ENCODE peak calls at places on chromosomes 6 and 20, in seven cellular contexts. One of them, this sample, is unnamed.

GRCh38 chr6:30485236-30485635 is 4.1 kb upstream of the HLA-E start:
- DNase-seq in IMR-90: no peak
- DNase-seq in heart right ventricle: no peak
- DNase-seq in neuronal stem cell: no peak
- DNase-seq in left ventricle myocardium inferior: no peak
- DNase-seq in body of pancreas: no peak
- DNase-seq in mammary epithelial cell: no peak
- DNase-seq in this sample: no peak

GRCh38 chr6:31620586-31621319 is at the start of gene PRRC2A:
- DNase-seq in IMR-90: peak; percentile 59
- DNase-seq in heart right ventricle: peak; percentile 81
- DNase-seq in neuronal stem cell: no peak
- DNase-seq in left ventricle myocardium inferior: peak; percentile 93
- DNase-seq in body of pancreas: peak; percentile 80
- DNase-seq in mammary epithelial cell: no peak
- DNase-seq in this sample: peak; percentile 98

GRCh38 chr6:158653577-158654354 is 3.9 kb downstream of the SYTL3 start:
- DNase-seq in IMR-90: peak; percentile 72
- DNase-seq in heart right ventricle: no peak
- DNase-seq in neuronal stem cell: no peak
- DNase-seq in left ventricle myocardium inferior: no peak
- DNase-seq in body of pancreas: peak; percentile 50
- DNase-seq in mammary epithelial cell: no peak
- DNase-seq in this sample: peak; percentile 91

GRCh38 chr20:46240065-46240464 is 68.2 kb downstream of the CDH22 start:
- DNase-seq in IMR-90: no peak
- DNase-seq in heart right ventricle: no peak
- DNase-seq in neuronal stem cell: no peak
- DNase-seq in left ventricle myocardium inferior: no peak
- DNase-seq in body of pancreas: no peak
- DNase-seq in mammary epithelial cell: no peak
- DNase-seq in this sample: no peak

GRCh38 chr6:51466427-51466826 is 621.0 kb downstream of the PKHD1 start:
- DNase-seq in IMR-90: no peak
- DNase-seq in heart right ventricle: no peak
- DNase-seq in neuronal stem cell: no peak
- DNase-seq in left ventricle myocardium inferior: no peak
- DNase-seq in body of pancreas: no peak
- DNase-seq in mammary epithelial cell: no peak
- DNase-seq in this sample: no peak

GRCh38 chr20:39032997-39033396 is 70.9 kb downstream of the DHX35 start:
- DNase-seq in IMR-90: no peak
- DNase-seq in heart right ventricle: no peak
- DNase-seq in neuronal stem cell: no peak
- DNase-seq in left ventricle myocardium inferior: no peak
- DNase-seq in body of pancreas: no peak
- DNase-seq in mammary epithelial cell: no peak
- DNase-seq in this sample: no peak

GRCh38 chr20:38298768-38299288 is 5.1 kb upstream of the BPI start:
- DNase-seq in IMR-90: peak; percentile 48
- DNase-seq in heart right ventricle: peak; percentile 79
- DNase-seq in neuronal stem cell: no peak
- DNase-seq in left ventricle myocardium inferior: peak; percentile 79
- DNase-seq in body of pancreas: peak; percentile 49
- DNase-seq in mammary epithelial cell: peak; percentile 16
- DNase-seq in this sample: peak; percentile 81

GRCh38 chr20:32457476-32457986 is 99.4 kb downstream of the ASXL1 start:
- DNase-seq in IMR-90: peak; percentile 56
- DNase-seq in heart right ventricle: peak; percentile 50
- DNase-seq in neuronal stem cell: peak; percentile 87
- DNase-seq in left ventricle myocardium inferior: peak; percentile 62
- DNase-seq in body of pancreas: peak; percentile 84
- DNase-seq in mammary epithelial cell: peak; percentile 46
- DNase-seq in this sample: no peak

GRCh38 chr6:36301781-36302180 is 31.9 kb downstream of the PNPLA1 start:
- DNase-seq in IMR-90: peak; percentile 25
- DNase-seq in heart right ventricle: no peak
- DNase-seq in neuronal stem cell: no peak
- DNase-seq in left ventricle myocardium inferior: no peak
- DNase-seq in body of pancreas: no peak
- DNase-seq in mammary epithelial cell: no peak
- DNase-seq in this sample: no peak

GRCh38 chr20:2401527-2401926 is 20.8 kb downstream of the TGM6 start:
- DNase-seq in IMR-90: no peak
- DNase-seq in heart right ventricle: no peak
- DNase-seq in neuronal stem cell: no peak
- DNase-seq in left ventricle myocardium inferior: no peak
- DNase-seq in body of pancreas: no peak
- DNase-seq in mammary epithelial cell: no peak
- DNase-seq in this sample: no peak

GRCh38 chr20:43942661-43943285 is 28.1 kb downstream of the TOX2 start:
- DNase-seq in IMR-90: peak; percentile 85
- DNase-seq in heart right ventricle: no peak
- DNase-seq in neuronal stem cell: no peak
- DNase-seq in left ventricle myocardium inferior: no peak
- DNase-seq in body of pancreas: no peak
- DNase-seq in mammary epithelial cell: peak; percentile 56
- DNase-seq in this sample: no peak

GRCh38 chr6:100633096-100633766 is 168.5 kb upstream of the SIM1 start:
- DNase-seq in IMR-90: peak; percentile 83
- DNase-seq in heart right ventricle: no peak
- DNase-seq in neuronal stem cell: peak; percentile 5
- DNase-seq in left ventricle myocardium inferior: no peak
- DNase-seq in body of pancreas: no peak
- DNase-seq in mammary epithelial cell: peak; percentile 89
- DNase-seq in this sample: no peak

GRCh38 chr6:134980846-134981245 is 30.9 kb upstream of the ALDH8A1 start:
- DNase-seq in IMR-90: no peak
- DNase-seq in heart right ventricle: no peak
- DNase-seq in neuronal stem cell: no peak
- DNase-seq in left ventricle myocardium inferior: no peak
- DNase-seq in body of pancreas: no peak
- DNase-seq in mammary epithelial cell: no peak
- DNase-seq in this sample: no peak

GRCh38 chr20:21315138-21315537 is 12.0 kb downstream of the XRN2 start:
- DNase-seq in IMR-90: peak; percentile 78
- DNase-seq in heart right ventricle: no peak
- DNase-seq in neuronal stem cell: no peak
- DNase-seq in left ventricle myocardium inferior: no peak
- DNase-seq in body of pancreas: no peak
- DNase-seq in mammary epithelial cell: peak; percentile 94
- DNase-seq in this sample: no peak

GRCh38 chr20:17646209-17646717 is 35.8 kb downstream of the RRBP1 start:
- DNase-seq in IMR-90: no peak
- DNase-seq in heart right ventricle: no peak
- DNase-seq in neuronal stem cell: no peak
- DNase-seq in left ventricle myocardium inferior: no peak
- DNase-seq in body of pancreas: peak; percentile 54
- DNase-seq in mammary epithelial cell: no peak
- DNase-seq in this sample: peak; percentile 38

GRCh38 chr6:136752554-136752953 is 39.7 kb downstream of the MAP3K5 start:
- DNase-seq in IMR-90: no peak
- DNase-seq in heart right ventricle: no peak
- DNase-seq in neuronal stem cell: peak; percentile 5
- DNase-seq in left ventricle myocardium inferior: no peak
- DNase-seq in body of pancreas: no peak
- DNase-seq in mammary epithelial cell: no peak
- DNase-seq in this sample: no peak

GRCh38 chr6:116034327-116034726 is 26.4 kb downstream of the FRK start:
- DNase-seq in IMR-90: peak; percentile 71
- DNase-seq in heart right ventricle: no peak
- DNase-seq in neuronal stem cell: no peak
- DNase-seq in left ventricle myocardium inferior: no peak
- DNase-seq in body of pancreas: no peak
- DNase-seq in mammary epithelial cell: peak; percentile 67
- DNase-seq in this sample: no peak

GRCh38 chr20:57947421-57948176 is 237.8 kb upstream of the PMEPA1 start:
- DNase-seq in IMR-90: peak; percentile 3
- DNase-seq in heart right ventricle: peak; percentile 56
- DNase-seq in neuronal stem cell: no peak
- DNase-seq in left ventricle myocardium inferior: peak; percentile 34
- DNase-seq in body of pancreas: no peak
- DNase-seq in mammary epithelial cell: no peak
- DNase-seq in this sample: no peak

GRCh38 chr6:42224222-42225042 is 6.8 kb upstream of the MRPS10 start:
- DNase-seq in IMR-90: peak; percentile 97
- DNase-seq in heart right ventricle: no peak
- DNase-seq in neuronal stem cell: no peak
- DNase-seq in left ventricle myocardium inferior: no peak
- DNase-seq in body of pancreas: no peak
- DNase-seq in mammary epithelial cell: peak; percentile 94
- DNase-seq in this sample: no peak

GRCh38 chr6:44058617-44059358 is 68.5 kb downstream of the MRPL14 start:
- DNase-seq in IMR-90: peak; percentile 100
- DNase-seq in heart right ventricle: peak; percentile 83
- DNase-seq in neuronal stem cell: no peak
- DNase-seq in left ventricle myocardium inferior: peak; percentile 77
- DNase-seq in body of pancreas: peak; percentile 61
- DNase-seq in mammary epithelial cell: peak; percentile 99
- DNase-seq in this sample: peak; percentile 85

GRCh38 chr6:34223381-34223963 is 13.2 kb upstream of the HMGA1 start:
- DNase-seq in IMR-90: no peak
- DNase-seq in heart right ventricle: no peak
- DNase-seq in neuronal stem cell: no peak
- DNase-seq in left ventricle myocardium inferior: no peak
- DNase-seq in body of pancreas: peak; percentile 32
- DNase-seq in mammary epithelial cell: no peak
- DNase-seq in this sample: peak; percentile 84

GRCh38 chr6:5749666-5750215 is 257.0 kb downstream of the NRN1 start:
- DNase-seq in IMR-90: no peak
- DNase-seq in heart right ventricle: no peak
- DNase-seq in neuronal stem cell: no peak
- DNase-seq in left ventricle myocardium inferior: no peak
- DNase-seq in body of pancreas: no peak
- DNase-seq in mammary epithelial cell: no peak
- DNase-seq in this sample: no peak

GRCh38 chr6:21740719-21741118 is 147.2 kb downstream of the SOX4 start:
- DNase-seq in IMR-90: peak; percentile 85
- DNase-seq in heart right ventricle: no peak
- DNase-seq in neuronal stem cell: no peak
- DNase-seq in left ventricle myocardium inferior: no peak
- DNase-seq in body of pancreas: no peak
- DNase-seq in mammary epithelial cell: no peak
- DNase-seq in this sample: no peak

GRCh38 chr6:20655317-20655716 is 121.1 kb downstream of the CDKAL1 start:
- DNase-seq in IMR-90: peak; percentile 53
- DNase-seq in heart right ventricle: no peak
- DNase-seq in neuronal stem cell: no peak
- DNase-seq in left ventricle myocardium inferior: no peak
- DNase-seq in body of pancreas: no peak
- DNase-seq in mammary epithelial cell: peak; percentile 16
- DNase-seq in this sample: no peak

GRCh38 chr20:59027746-59028320 is 4.3 kb downstream of the ATP5F1E start:
- DNase-seq in IMR-90: peak; percentile 78
- DNase-seq in heart right ventricle: no peak
- DNase-seq in neuronal stem cell: no peak
- DNase-seq in left ventricle myocardium inferior: no peak
- DNase-seq in body of pancreas: no peak
- DNase-seq in mammary epithelial cell: peak; percentile 59
- DNase-seq in this sample: no peak

DNA sequence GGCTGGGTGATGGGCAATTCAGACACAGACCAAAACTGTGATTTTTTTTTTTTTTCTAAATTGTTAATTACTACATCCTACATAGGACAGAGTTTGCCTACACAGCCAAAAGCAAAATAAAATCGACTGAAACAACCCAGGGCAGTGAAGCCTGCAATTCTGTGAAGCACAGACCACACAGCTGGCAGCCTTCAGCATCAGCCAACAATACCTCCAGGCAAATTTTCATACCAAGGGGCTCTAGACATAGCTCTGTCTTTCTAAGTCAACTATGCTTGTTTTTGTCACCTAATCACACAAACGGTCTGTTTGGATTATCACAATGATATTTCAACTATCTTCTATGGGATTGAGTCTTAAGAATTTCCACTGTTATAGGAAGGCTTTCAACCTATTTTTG is 17.6 kb downstream of the RMND1 start:
- DNase-seq in IMR-90: no peak
- DNase-seq in heart right ventricle: no peak
- DNase-seq in neuronal stem cell: no peak
- DNase-seq in left ventricle myocardium inferior: no peak
- DNase-seq in body of pancreas: no peak
- DNase-seq in mammary epithelial cell: no peak
- DNase-seq in this sample: no peak
- H3K36me3 ChIP-seq in IMR-90: peaks cover 20% of the 10 kb centered on the region
- H3K36me3 ChIP-seq in heart right ventricle: peaks cover 7% of the 10 kb centered on the region
- H3K36me3 ChIP-seq in neuronal stem cell: peaks cover 5% of the 10 kb centered on the region
- H3K36me3 ChIP-seq in left ventricle myocardium inferior: peaks cover 33% of the 10 kb centered on the region
- H3K36me3 ChIP-seq in body of pancreas: peaks cover 8% of the 10 kb centered on the region
- H3K36me3 ChIP-seq in mammary epithelial cell: peaks cover 32% of the 10 kb centered on the region
- H3K36me3 ChIP-seq in this sample: no peaks in the 10 kb centered on the region

GRCh38 chr20:5187122-5187521 is 60.3 kb downstream of the CDS2 start:
- DNase-seq in IMR-90: no peak
- DNase-seq in heart right ventricle: no peak
- DNase-seq in neuronal stem cell: no peak
- DNase-seq in left ventricle myocardium inferior: no peak
- DNase-seq in body of pancreas: no peak
- DNase-seq in mammary epithelial cell: no peak
- DNase-seq in this sample: no peak
- H3K36me3 ChIP-seq in IMR-90: peaks cover 41% of the 10 kb centered on the region
- H3K36me3 ChIP-seq in heart right ventricle: peaks cover 57% of the 10 kb centered on the region
- H3K36me3 ChIP-seq in neuronal stem cell: peaks cover 22% of the 10 kb centered on the region
- H3K36me3 ChIP-seq in left ventricle myocardium inferior: peaks cover 96% of the 10 kb centered on the region
- H3K36me3 ChIP-seq in body of pancreas: peaks cover 15% of the 10 kb centered on the region
- H3K36me3 ChIP-seq in mammary epithelial cell: peaks cover 4% of the 10 kb centered on the region
- H3K36me3 ChIP-seq in this sample: no peaks in the 10 kb centered on the region

GRCh38 chr6:130853555-130854183 is 26.5 kb downstream of the SMLR1 start:
- DNase-seq in IMR-90: peak; percentile 73
- DNase-seq in heart right ventricle: no peak
- DNase-seq in neuronal stem cell: no peak
- DNase-seq in left ventricle myocardium inferior: no peak
- DNase-seq in body of pancreas: no peak
- DNase-seq in mammary epithelial cell: no peak
- DNase-seq in this sample: no peak

GRCh38 chr6:130848945-130849344 is 21.7 kb downstream of the SMLR1 start:
- DNase-seq in IMR-90: no peak
- DNase-seq in heart right ventricle: no peak
- DNase-seq in neuronal stem cell: no peak
- DNase-seq in left ventricle myocardium inferior: no peak
- DNase-seq in body of pancreas: no peak
- DNase-seq in mammary epithelial cell: no peak
- DNase-seq in this sample: no peak

GRCh38 chr6:130851026-130851425 is 23.8 kb downstream of the SMLR1 start:
- DNase-seq in IMR-90: no peak
- DNase-seq in heart right ventricle: no peak
- DNase-seq in neuronal stem cell: no peak
- DNase-seq in left ventricle myocardium inferior: no peak
- DNase-seq in body of pancreas: no peak
- DNase-seq in mammary epithelial cell: no peak
- DNase-seq in this sample: no peak

GRCh38 chr6:130849501-130850039 is 22.4 kb downstream of the SMLR1 start:
- DNase-seq in IMR-90: no peak
- DNase-seq in heart right ventricle: no peak
- DNase-seq in neuronal stem cell: no peak
- DNase-seq in left ventricle myocardium inferior: no peak
- DNase-seq in body of pancreas: no peak
- DNase-seq in mammary epithelial cell: no peak
- DNase-seq in this sample: no peak

GRCh38 chr6:130852844-130853554 is 25.8 kb downstream of the SMLR1 start:
- DNase-seq in IMR-90: no peak
- DNase-seq in heart right ventricle: no peak
- DNase-seq in neuronal stem cell: no peak
- DNase-seq in left ventricle myocardium inferior: no peak
- DNase-seq in body of pancreas: no peak
- DNase-seq in mammary epithelial cell: no peak
- DNase-seq in this sample: no peak
- H3K36me3 ChIP-seq in IMR-90: peaks cover 10% of the 10 kb centered on the region
- H3K36me3 ChIP-seq in heart right ventricle: peaks cover 5% of the 10 kb centered on the region
- H3K36me3 ChIP-seq in neuronal stem cell: no peaks in the 10 kb centered on the region
- H3K36me3 ChIP-seq in left ventricle myocardium inferior: peaks cover 35% of the 10 kb centered on the region
- H3K36me3 ChIP-seq in body of pancreas: no peaks in the 10 kb centered on the region
- H3K36me3 ChIP-seq in mammary epithelial cell: no peaks in the 10 kb centered on the region
- H3K36me3 ChIP-seq in this sample: peaks cover 28% of the 10 kb centered on the region

GRCh38 chr6:152371775-152372174 is 265.4 kb downstream of the SYNE1 start:
- DNase-seq in IMR-90: no peak
- DNase-seq in heart right ventricle: no peak
- DNase-seq in neuronal stem cell: no peak
- DNase-seq in left ventricle myocardium inferior: no peak
- DNase-seq in body of pancreas: no peak
- DNase-seq in mammary epithelial cell: no peak
- DNase-seq in this sample: no peak
- H3K36me3 ChIP-seq in IMR-90: peaks cover 31% of the 10 kb centered on the region
- H3K36me3 ChIP-seq in heart right ventricle: peaks cover 38% of the 10 kb centered on the region
- H3K36me3 ChIP-seq in neuronal stem cell: no peaks in the 10 kb centered on the region
- H3K36me3 ChIP-seq in left ventricle myocardium inferior: peaks cover 70% of the 10 kb centered on the region
- H3K36me3 ChIP-seq in body of pancreas: peaks cover 3% of the 10 kb centered on the region
- H3K36me3 ChIP-seq in mammary epithelial cell: no peaks in the 10 kb centered on the region
- H3K36me3 ChIP-seq in this sample: no peaks in the 10 kb centered on the region

This sample was measured in spleen.